ENCODE peak calls at places on chromosomes 4 and X, in ten cellular contexts. P is K562, A is A549, T is SK-N-SH, J is GM12878, G is WTC11, L is HepG2, O is NB4, F is HCT116, I is H1. W is an unnamed sample.

GRCh38 chr4:124322234-124322831 is 390.2 kb downstream of the ANKRD50 start:
- DNase-seq in A (peak; percentile 14), O (peak; percentile 44), J (no peak), L (peak; percentile 8), G (no peak), T (peak; percentile 25), I (no peak), P (peak; percentile 19), F (peak; percentile 8), W (peak; percentile 56)

GRCh38 chrX:100072286-100072685 is 337.8 kb downstream of the PCDH19 start:
- DNase-seq in A (no peak), J (no peak), O (no peak), F (no peak), L (no peak), T (no peak), I (no peak), G (no peak), P (no peak), W (no peak)

GRCh38 chrX:125004799-125005198 is 314.9 kb upstream of the TEX13C start:
- DNase-seq in O (no peak), L (no peak), I (no peak), G (no peak), T (no peak), A (no peak), J (no peak), F (no peak), P (peak; percentile 19), W (no peak)

GRCh38 chrX:101206471-101206870 is 13.1 kb upstream of the DRP2 start:
- DNase-seq in J (no peak), P (peak; percentile 51), F (peak; percentile 13), I (no peak), G (no peak), O (peak; percentile 48), A (peak; percentile 41), T (peak; percentile 58), L (peak; percentile 16), W (peak; percentile 52)

GRCh38 chr4:80173387-80173786 is 23.9 kb upstream of the PRDM8 start:
- DNase-seq in G (no peak), I (no peak), T (no peak), A (no peak), F (no peak), O (peak; percentile 73), J (no peak), L (no peak), P (no peak), W (peak; percentile 76)

GRCh38 chrX:42149786-42150185 is 226.4 kb upstream of the CASK start:
- DNase-seq in F (no peak), G (no peak), L (no peak), P (no peak), O (peak; percentile 10), T (no peak), A (no peak), J (no peak), I (no peak), W (no peak)

GRCh38 chrX:7263961-7264360 is 116.0 kb upstream of the PUDP start:
- DNase-seq in O (peak; percentile 39), L (no peak), G (no peak), P (no peak), J (no peak), I (no peak), A (peak; percentile 1), T (no peak), F (no peak), W (no peak)

GRCh38 chr4:42519803-42520417 is 122.6 kb downstream of the SHISA3 start:
- DNase-seq in L (peak; percentile 12), F (peak; percentile 28), O (peak; percentile 65), A (peak; percentile 34), P (peak; percentile 19), J (peak; percentile 19), I (no peak), T (peak; percentile 25), G (peak; percentile 36), W (peak; percentile 74)

GRCh38 chr4:139901516-139902327 is 236.1 kb downstream of the MGST2 start:
- DNase-seq in O (no peak), I (no peak), P (no peak), T (peak; percentile 46), L (no peak), J (no peak), F (no peak), A (no peak), G (no peak), W (peak; percentile 79)

GRCh38 chr4:139144161-139144859 is 32.7 kb downstream of the ELF2 start:
- DNase-seq in I (no peak), A (no peak), T (no peak), O (peak; percentile 54), P (no peak), G (peak; percentile 43), F (no peak), J (no peak), L (no peak), W (no peak)

GRCh38 chrX:111284615-111285294 is 14.5 kb upstream of the CAPN6 start:
- DNase-seq in I (no peak), T (no peak), J (no peak), O (no peak), P (no peak), G (no peak), L (peak; percentile 33), F (no peak), A (no peak), W (no peak)

GRCh38 chr4:173177232-173177631 is 8.6 kb downstream of the GALNT7 start:
- DNase-seq in P (peak; percentile 41), A (no peak), I (no peak), L (no peak), G (no peak), O (no peak), T (no peak), F (no peak), J (no peak), W (no peak)

GRCh38 chrX:96705905-96706304 is 21.3 kb downstream of the DIAPH2 start:
- DNase-seq in T (no peak), A (no peak), F (no peak), L (no peak), O (no peak), I (no peak), P (no peak), G (no peak), J (no peak), W (no peak)

DNA sequence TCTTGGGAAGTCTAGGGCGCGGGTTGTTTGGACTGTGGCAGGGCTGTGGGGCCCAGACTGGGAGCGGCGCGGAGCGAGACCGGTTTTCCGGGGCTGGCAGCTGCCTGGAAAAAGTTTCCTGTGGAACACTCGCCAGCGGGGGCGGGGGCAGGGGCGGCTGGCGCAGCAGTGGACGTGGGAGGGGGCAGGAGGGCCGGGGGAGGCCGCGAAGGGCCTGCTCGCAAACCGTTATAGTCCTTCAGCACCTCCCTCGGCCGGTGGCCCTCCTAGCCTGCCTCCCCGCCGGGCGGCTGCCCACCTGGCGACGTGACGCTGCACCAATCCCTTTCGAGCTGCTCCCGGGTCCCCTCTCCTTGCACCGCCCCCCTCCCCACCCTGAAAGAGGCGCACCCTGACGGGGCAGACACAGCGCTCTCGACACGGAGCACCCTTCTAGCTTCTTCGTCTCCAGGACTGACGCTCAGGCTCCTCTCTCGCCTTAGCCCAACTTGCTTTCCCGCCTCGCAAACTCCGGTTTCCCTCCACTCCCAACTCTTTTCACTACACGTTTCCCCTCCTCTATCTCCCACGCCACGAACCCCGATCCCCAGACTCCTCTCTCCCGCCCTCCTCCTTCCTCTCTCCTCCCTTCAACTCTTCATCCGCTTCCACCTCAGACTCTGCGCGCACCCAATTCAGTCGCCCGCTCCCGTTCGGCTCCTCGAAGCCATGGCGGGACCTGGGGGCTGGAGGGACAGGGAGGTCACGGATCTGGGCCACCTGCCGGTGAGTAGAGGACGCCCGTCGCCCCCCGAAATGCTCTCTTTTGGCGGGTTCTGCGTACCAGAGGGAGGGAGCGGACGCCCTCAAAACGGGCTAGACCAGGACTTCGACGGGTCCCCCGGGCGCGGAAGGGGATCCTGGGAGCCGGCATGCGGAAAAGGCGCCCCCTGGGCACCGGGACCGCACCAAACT is at the start of gene NRK:
- DNase-seq in I (no peak), P (no peak), G (peak; percentile 40), A (no peak), T (peak; percentile 27), J (no peak), O (no peak), F (no peak), L (no peak), W (peak; percentile 31)
- TF ChIP-seq MAX in I (peak; percentile 59), P (no peak), G (peak; percentile 87), A (no peak), T (no peak), J (no peak), O (no peak), F (no peak), L (no peak), W (no peak)

DNA sequence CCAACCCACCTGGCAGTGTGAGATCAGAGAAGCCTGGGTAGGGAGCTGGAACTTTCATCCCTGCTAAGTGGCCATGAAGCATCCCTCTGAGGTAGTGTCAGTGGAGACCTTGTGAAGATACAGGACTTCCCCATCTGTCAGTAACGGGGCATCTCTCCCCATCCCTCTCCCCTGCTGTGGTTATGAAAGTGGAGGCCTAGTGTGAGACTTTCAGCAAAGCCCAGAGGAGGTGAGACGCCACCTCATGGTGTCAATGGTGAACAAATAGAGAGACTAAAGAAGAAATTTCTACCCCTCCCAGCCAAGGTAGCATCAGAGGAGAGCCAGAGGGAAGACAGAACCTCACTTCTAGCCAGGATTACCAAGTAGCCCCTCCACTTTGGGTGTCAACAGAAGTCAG is 150.2 kb downstream of the VEGFC start:
- DNase-seq in F (no peak), L (no peak), O (peak; percentile 3), P (no peak), A (peak; percentile 17), G (peak; percentile 16), J (no peak), I (no peak), T (no peak), W (no peak)
- TF ChIP-seq MAX in F (no peak), L (no peak), O (no peak), P (no peak), A (no peak), G (no peak), J (no peak), I (no peak), T (no peak), W (no peak)

DNA sequence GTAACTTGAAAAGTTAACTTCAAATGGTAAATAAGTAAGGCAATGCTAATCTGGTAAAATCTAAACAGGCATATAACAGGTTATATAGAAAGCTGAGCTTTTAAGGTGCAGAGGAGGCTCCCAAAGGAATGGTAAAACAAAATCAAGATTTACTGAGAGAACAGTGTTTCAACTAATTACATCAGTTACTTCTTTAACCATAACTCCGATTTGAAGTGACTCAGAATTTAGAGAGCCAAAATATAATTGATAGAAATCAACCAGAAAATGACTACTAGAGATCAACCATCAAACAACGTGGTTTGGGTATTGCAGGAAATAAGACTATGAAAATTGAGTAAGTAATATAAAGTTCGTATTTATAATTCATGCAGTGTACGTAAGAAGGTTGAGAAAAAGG is 6.9 kb downstream of the G3BP2 start:
- DNase-seq in A (no peak), P (no peak), O (no peak), T (no peak), I (no peak), F (no peak), G (no peak), L (no peak), J (no peak), W (no peak)
- TF ChIP-seq MAX in A (no peak), P (no peak), O (no peak), T (no peak), I (no peak), F (no peak), G (no peak), L (no peak), J (no peak), W (no peak)

DNA sequence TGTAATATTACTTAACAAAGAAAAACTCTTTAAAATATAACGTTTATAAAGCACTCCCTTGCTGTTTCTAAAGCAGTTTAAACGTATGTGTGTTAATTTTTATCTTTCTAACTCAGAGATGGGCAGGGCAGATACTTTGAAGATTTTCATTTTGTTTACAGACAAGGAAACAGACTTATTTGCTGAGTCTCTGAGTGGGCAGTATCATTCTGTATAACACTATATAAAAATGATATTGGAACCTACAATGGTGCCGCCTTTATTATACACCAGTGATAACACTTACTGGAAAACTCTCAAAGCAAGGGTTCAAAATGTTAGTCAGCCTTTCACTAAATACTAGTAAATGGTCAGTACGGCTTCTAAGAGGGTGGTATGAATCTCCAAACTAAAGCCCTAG is 193.4 kb downstream of the NR3C2 start:
- DNase-seq in L (no peak), O (no peak), A (no peak), P (no peak), F (no peak), I (no peak), T (no peak), J (no peak), G (no peak), W (no peak)
- TF ChIP-seq MAX in L (no peak), O (no peak), A (no peak), P (no peak), F (no peak), I (no peak), T (no peak), J (no peak), G (no peak), W (no peak)